ENCODE peak calls at places on chromosomes 3 and 15, in four cellular contexts. One of them, this sample, is unnamed.

GRCh38 chr3:60707452-60708020 is 543.7 kb downstream of the FHIT start:
- DNase-seq in K562: no peak
- DNase-seq in IMR-90: peak; percentile 24
- DNase-seq in HepG2: no peak
- DNase-seq in this sample: no peak

GRCh38 chr15:99993681-99994131 is 260.5 kb upstream of the LYSMD4 start:
- DNase-seq in K562: no peak
- DNase-seq in IMR-90: no peak
- DNase-seq in HepG2: no peak
- DNase-seq in this sample: no peak

GRCh38 chr3:183895296-183895695 is 10.6 kb upstream of the PARL start:
- DNase-seq in K562: peak; percentile 80
- DNase-seq in IMR-90: peak; percentile 55
- DNase-seq in HepG2: peak; percentile 44
- DNase-seq in this sample: peak; percentile 46

GRCh38 chr3:10982782-10983181 is 9.8 kb upstream of the SLC6A1 start:
- DNase-seq in K562: no peak
- DNase-seq in IMR-90: no peak
- DNase-seq in HepG2: no peak
- DNase-seq in this sample: no peak

GRCh38 chr3:62174116-62174515 is 199.2 kb downstream of the FEZF2 start:
- DNase-seq in K562: no peak
- DNase-seq in IMR-90: no peak
- DNase-seq in HepG2: no peak
- DNase-seq in this sample: no peak

GRCh38 chr3:18559323-18559972 is 134.3 kb upstream of the SATB1 start:
- DNase-seq in K562: peak; percentile 9
- DNase-seq in IMR-90: no peak
- DNase-seq in HepG2: peak; percentile 9
- DNase-seq in this sample: peak; percentile 7

GRCh38 chr3:24502690-24503089 is 8.0 kb upstream of the THRB start:
- DNase-seq in K562: peak; percentile 44
- DNase-seq in IMR-90: no peak
- DNase-seq in HepG2: no peak
- DNase-seq in this sample: no peak

GRCh38 chr3:128170866-128171516 is 17.7 kb downstream of the EEFSEC start:
- DNase-seq in K562: peak; percentile 72
- DNase-seq in IMR-90: peak; percentile 83
- DNase-seq in HepG2: peak; percentile 91
- DNase-seq in this sample: peak; percentile 78

GRCh38 chr3:33007776-33008175 is 56.3 kb downstream of the CCR4 start:
- DNase-seq in K562: no peak
- DNase-seq in IMR-90: no peak
- DNase-seq in HepG2: no peak
- DNase-seq in this sample: no peak

GRCh38 chr3:178384302-178384939 is 151.8 kb upstream of the KCNMB2 start:
- DNase-seq in K562: no peak
- DNase-seq in IMR-90: no peak
- DNase-seq in HepG2: no peak
- DNase-seq in this sample: no peak

GRCh38 chr3:155853214-155854146 is 747 bp downstream of the SLC33A1 start:
- DNase-seq in K562: peak; percentile 37
- DNase-seq in IMR-90: peak; percentile 7
- DNase-seq in HepG2: peak; percentile 36
- DNase-seq in this sample: peak; percentile 52

GRCh38 chr3:58657036-58657435 is 9.5 kb downstream of the FAM3D start:
- DNase-seq in K562: no peak
- DNase-seq in IMR-90: no peak
- DNase-seq in HepG2: no peak
- DNase-seq in this sample: no peak

GRCh38 chr3:120263792-120264191 is 21.2 kb downstream of the GPR156 start:
- DNase-seq in K562: no peak
- DNase-seq in IMR-90: no peak
- DNase-seq in HepG2: no peak
- DNase-seq in this sample: no peak

GRCh38 chr15:56602253-56602652 is 131.1 kb downstream of the ZNF280D start:
- DNase-seq in K562: no peak
- DNase-seq in IMR-90: no peak
- DNase-seq in HepG2: no peak
- DNase-seq in this sample: no peak

GRCh38 chr15:78364233-78364632 is 24.1 kb downstream of the CRABP1 start:
- DNase-seq in K562: no peak
- DNase-seq in IMR-90: no peak
- DNase-seq in HepG2: no peak
- DNase-seq in this sample: no peak

GRCh38 chr3:186824430-186825139 is 17.9 kb upstream of the ADIPOQ start:
- DNase-seq in K562: no peak
- DNase-seq in IMR-90: no peak
- DNase-seq in HepG2: no peak
- DNase-seq in this sample: no peak

GRCh38 chr3:54835701-54836100 is 92.2 kb downstream of the LRTM1 start:
- DNase-seq in K562: no peak
- DNase-seq in IMR-90: no peak
- DNase-seq in HepG2: no peak
- DNase-seq in this sample: no peak

GRCh38 chr3:196611761-196612483 is 27.6 kb upstream of the NRROS start:
- DNase-seq in K562: peak; percentile 60
- DNase-seq in IMR-90: no peak
- DNase-seq in HepG2: no peak
- DNase-seq in this sample: no peak
- TF ChIP-seq MAZ in K562: no peak
- TF ChIP-seq MAZ in IMR-90: no peak
- TF ChIP-seq MAZ in HepG2: no peak
- TF ChIP-seq MAZ in this sample: no peak

GRCh38 chr15:42364529-42364928 is 5.2 kb downstream of the CAPN3 start:
- DNase-seq in K562: no peak
- DNase-seq in IMR-90: no peak
- DNase-seq in HepG2: no peak
- DNase-seq in this sample: no peak
- TF ChIP-seq MAZ in K562: no peak
- TF ChIP-seq MAZ in IMR-90: no peak
- TF ChIP-seq MAZ in HepG2: no peak
- TF ChIP-seq MAZ in this sample: no peak

DNA sequence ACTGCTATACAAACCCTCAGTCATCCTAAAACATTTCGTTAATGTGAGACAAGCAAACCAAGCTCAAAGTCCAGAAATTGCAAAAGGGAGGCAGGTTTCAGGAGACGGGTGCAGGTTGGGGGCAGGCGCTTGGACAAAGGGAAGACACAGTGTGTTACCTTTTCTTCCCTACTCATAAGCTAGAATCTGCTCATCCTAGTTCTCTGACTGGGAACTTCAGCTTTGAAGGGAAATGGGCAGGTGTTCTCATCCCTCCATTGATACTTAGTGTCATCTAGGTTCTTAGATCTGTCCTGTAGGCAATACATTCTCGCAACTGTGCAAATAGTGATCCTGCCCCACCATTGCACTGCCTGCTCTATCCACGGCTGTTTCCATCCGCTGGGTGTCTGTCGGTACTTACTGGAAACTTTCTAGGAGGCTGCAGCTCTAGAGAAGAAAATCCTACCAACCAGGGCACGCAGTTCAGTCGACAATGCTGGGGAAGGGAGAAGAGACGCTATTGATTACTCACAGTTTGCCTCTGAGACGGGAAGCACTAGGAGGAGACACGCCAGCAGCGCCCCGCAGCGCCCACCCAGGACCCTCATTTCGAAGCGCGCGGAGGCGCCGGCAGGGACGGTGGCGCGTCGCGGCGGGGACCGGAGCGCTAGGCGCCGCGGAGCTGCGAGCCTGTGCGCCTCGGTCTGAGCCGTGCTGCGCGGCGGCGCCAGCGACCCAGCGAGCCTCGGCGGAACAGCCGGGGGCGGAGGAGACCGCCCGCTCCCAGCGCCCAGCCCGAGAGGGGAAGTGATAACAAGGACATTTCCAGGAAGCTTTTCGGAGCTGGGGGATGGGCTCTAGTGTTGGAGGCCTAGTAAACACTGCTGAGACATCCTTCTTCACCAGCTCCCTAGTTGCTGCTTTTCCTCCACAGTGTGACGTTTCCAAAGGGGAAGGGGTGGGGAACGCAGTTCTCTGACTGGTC is at the start of gene PROS1:
- DNase-seq in K562: peak; percentile 79
- DNase-seq in IMR-90: peak; percentile 68
- DNase-seq in HepG2: peak; percentile 85
- DNase-seq in this sample: peak; percentile 75
- TF ChIP-seq MAZ in K562: peak; percentile 66
- TF ChIP-seq MAZ in IMR-90: peak; percentile 35
- TF ChIP-seq MAZ in HepG2: peak; percentile 72
- TF ChIP-seq MAZ in this sample: no peak

DNA sequence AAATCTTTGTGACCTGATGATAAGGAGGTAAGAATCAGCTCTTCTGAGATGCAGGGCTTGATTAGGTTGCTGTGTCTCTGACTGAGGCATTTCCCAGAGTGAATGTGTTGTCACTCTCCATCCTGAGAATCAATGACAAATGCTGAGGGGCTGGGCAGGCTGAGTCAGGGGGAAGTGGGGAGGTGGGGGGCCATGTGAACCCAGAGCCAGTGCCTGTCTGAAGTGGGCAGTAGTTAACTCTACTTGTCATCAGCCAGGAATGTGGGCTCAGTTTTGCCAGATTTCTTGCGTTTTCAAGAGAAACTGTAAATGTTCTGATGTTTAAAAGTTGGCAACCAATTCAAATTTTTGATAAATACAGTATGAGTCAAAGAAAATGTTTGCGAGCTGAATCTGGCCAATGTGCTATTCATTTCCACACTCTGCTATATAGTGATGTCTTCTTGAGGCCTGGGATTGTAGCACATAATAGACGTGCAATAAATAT is 3.1 kb upstream of the BNC1 start:
- DNase-seq in K562: no peak
- DNase-seq in IMR-90: peak; percentile 98
- DNase-seq in HepG2: no peak
- DNase-seq in this sample: peak; percentile 72
- TF ChIP-seq MAZ in K562: no peak
- TF ChIP-seq MAZ in IMR-90: peak; percentile 55
- TF ChIP-seq MAZ in HepG2: no peak
- TF ChIP-seq MAZ in this sample: no peak

GRCh38 chr3:99716463-99716995 is 78.1 kb downstream of the COL8A1 start:
- DNase-seq in K562: no peak
- DNase-seq in IMR-90: no peak
- DNase-seq in HepG2: no peak
- DNase-seq in this sample: no peak

GRCh38 chr3:99721633-99722007 is 83.2 kb downstream of the COL8A1 start:
- DNase-seq in K562: no peak
- DNase-seq in IMR-90: peak; percentile 41
- DNase-seq in HepG2: no peak
- DNase-seq in this sample: no peak

DNA sequence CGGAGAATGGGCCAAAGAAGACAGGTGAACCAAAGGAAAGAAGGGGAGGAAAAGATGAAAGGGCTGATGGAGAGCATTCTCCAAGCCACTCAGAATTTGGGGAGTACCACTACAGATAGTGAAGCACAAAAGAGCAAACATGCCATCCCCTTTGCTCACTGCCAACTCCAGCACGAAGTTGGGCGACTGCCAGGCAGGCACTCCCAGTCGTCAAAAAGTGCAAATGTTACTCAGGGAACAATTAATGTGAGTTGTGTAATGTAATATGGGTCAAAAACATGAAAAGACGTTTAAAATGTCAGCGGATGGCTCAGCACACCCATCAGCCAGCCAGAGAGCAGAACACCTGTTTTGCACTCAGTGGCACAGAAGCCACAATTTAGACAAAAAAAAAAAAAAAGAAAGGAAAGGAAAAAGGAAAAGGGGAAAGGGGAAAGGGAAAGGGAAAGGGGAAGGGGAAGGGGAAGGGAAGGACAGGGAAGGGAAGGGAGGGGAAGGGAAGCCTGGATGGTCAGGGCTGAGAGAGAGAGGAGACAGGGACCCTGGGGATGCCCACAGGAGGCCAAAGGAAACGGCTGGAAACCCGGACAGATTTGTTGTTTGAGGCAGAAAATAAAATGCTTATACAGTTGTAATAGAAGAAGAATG is 82.7 kb downstream of the COL8A1 start:
- DNase-seq in K562: no peak
- DNase-seq in IMR-90: peak; percentile 29
- DNase-seq in HepG2: no peak
- DNase-seq in this sample: no peak
- TF ChIP-seq MAZ in K562: no peak
- TF ChIP-seq MAZ in IMR-90: no peak
- TF ChIP-seq MAZ in HepG2: no peak
- TF ChIP-seq MAZ in this sample: no peak

DNA sequence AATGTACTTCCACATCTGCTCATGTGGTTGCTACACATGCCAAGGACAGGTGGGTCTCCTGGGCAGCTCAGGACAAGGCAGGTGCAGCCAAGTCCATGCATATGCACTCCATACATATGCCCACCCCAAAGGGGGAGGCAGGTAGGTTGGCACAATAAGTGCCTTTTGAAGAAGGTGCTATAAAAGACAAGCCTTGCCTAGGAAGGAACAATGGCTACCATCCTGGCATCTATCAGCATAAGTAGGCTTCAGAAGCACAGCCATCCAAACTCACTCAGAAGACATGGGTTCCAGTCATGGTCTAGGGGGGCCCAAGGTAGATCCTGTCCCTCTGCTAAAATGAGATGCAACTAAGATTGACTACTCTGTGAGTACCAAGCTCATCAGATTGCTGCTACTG is 34.6 kb downstream of the NBEAL2 start:
- DNase-seq in K562: no peak
- DNase-seq in IMR-90: no peak
- DNase-seq in HepG2: no peak
- DNase-seq in this sample: no peak
- TF ChIP-seq MAZ in K562: no peak
- TF ChIP-seq MAZ in IMR-90: no peak
- TF ChIP-seq MAZ in HepG2: no peak
- TF ChIP-seq MAZ in this sample: no peak

This sample was measured in A549.